ENCODE peak calls at places on chromosomes 4 and X, in four cellular contexts. One of them, this sample, is unnamed.

GRCh38 chrX:130716822-130717405 is 186.1 kb downstream of the ENOX2 start:
- DNase-seq in naive thymus-derived CD4-positive, alpha-beta T cell: no peak
- DNase-seq in posterior cingulate gyrus: no peak
- DNase-seq in H4: no peak
- DNase-seq in this sample: no peak

GRCh38 chrX:150696836-150697235 is 3.6 kb downstream of the MTMR1 start:
- DNase-seq in posterior cingulate gyrus: no peak
- DNase-seq in H4: no peak
- DNase-seq in naive thymus-derived CD4-positive, alpha-beta T cell: no peak
- DNase-seq in this sample: no peak

GRCh38 chr4:173485164-173485563 is 44.9 kb downstream of the HAND2 start:
- DNase-seq in H4: peak; percentile 23
- DNase-seq in posterior cingulate gyrus: no peak
- DNase-seq in naive thymus-derived CD4-positive, alpha-beta T cell: no peak
- DNase-seq in this sample: no peak

GRCh38 chr4:185821029-185821419 is 9.0 kb upstream of the SORBS2 start:
- DNase-seq in posterior cingulate gyrus: no peak
- DNase-seq in naive thymus-derived CD4-positive, alpha-beta T cell: no peak
- DNase-seq in H4: no peak
- DNase-seq in this sample: no peak

GRCh38 chrX:36978886-36979285 is 29.3 kb upstream of the FAM47C start:
- DNase-seq in posterior cingulate gyrus: no peak
- DNase-seq in H4: peak; percentile 3
- DNase-seq in naive thymus-derived CD4-positive, alpha-beta T cell: no peak
- DNase-seq in this sample: no peak

GRCh38 chrX:41108684-41109205 is 23.5 kb downstream of the USP9X start:
- DNase-seq in H4: no peak
- DNase-seq in naive thymus-derived CD4-positive, alpha-beta T cell: no peak
- DNase-seq in posterior cingulate gyrus: no peak
- DNase-seq in this sample: peak; percentile 18

GRCh38 chrX:39527045-39527444 is 570.7 kb downstream of the BCOR start:
- DNase-seq in H4: no peak
- DNase-seq in posterior cingulate gyrus: no peak
- DNase-seq in naive thymus-derived CD4-positive, alpha-beta T cell: no peak
- DNase-seq in this sample: no peak

GRCh38 chrX:1323315-1323714 is 13.3 kb upstream of the IL3RA start:
- DNase-seq in H4: peak; percentile 74
- DNase-seq in naive thymus-derived CD4-positive, alpha-beta T cell: peak; percentile 40
- DNase-seq in posterior cingulate gyrus: no peak
- DNase-seq in this sample: peak; percentile 78

GRCh38 chrX:46251755-46252154 is 293.5 kb downstream of the ZNF674 start:
- DNase-seq in posterior cingulate gyrus: no peak
- DNase-seq in naive thymus-derived CD4-positive, alpha-beta T cell: no peak
- DNase-seq in H4: no peak
- DNase-seq in this sample: no peak

GRCh38 chrX:37646254-37646653 is 39.3 kb upstream of the XK start:
- DNase-seq in H4: no peak
- DNase-seq in naive thymus-derived CD4-positive, alpha-beta T cell: no peak
- DNase-seq in posterior cingulate gyrus: no peak
- DNase-seq in this sample: no peak

GRCh38 chr4:140756292-140757219 is at the start of gene TBC1D9:
- DNase-seq in H4: peak; percentile 93
- DNase-seq in posterior cingulate gyrus: peak; percentile 30
- DNase-seq in naive thymus-derived CD4-positive, alpha-beta T cell: no peak
- DNase-seq in this sample: peak; percentile 82

GRCh38 chr4:3714642-3715001 is 51.6 kb upstream of the ADRA2C start:
- DNase-seq in H4: no peak
- DNase-seq in posterior cingulate gyrus: no peak
- DNase-seq in naive thymus-derived CD4-positive, alpha-beta T cell: no peak
- DNase-seq in this sample: no peak

GRCh38 chr4:38609614-38610013 is 54.4 kb upstream of the KLF3 start:
- DNase-seq in H4: no peak
- DNase-seq in posterior cingulate gyrus: no peak
- DNase-seq in naive thymus-derived CD4-positive, alpha-beta T cell: no peak
- DNase-seq in this sample: no peak

GRCh38 chrX:122504026-122504425 is 680.1 kb upstream of the GRIA3 start:
- DNase-seq in posterior cingulate gyrus: no peak
- DNase-seq in naive thymus-derived CD4-positive, alpha-beta T cell: no peak
- DNase-seq in H4: no peak
- DNase-seq in this sample: no peak

GRCh38 chr4:153792007-153792892 is 3.4 kb upstream of the SFRP2 start:
- DNase-seq in naive thymus-derived CD4-positive, alpha-beta T cell: no peak
- DNase-seq in H4: no peak
- DNase-seq in posterior cingulate gyrus: peak; percentile 41
- DNase-seq in this sample: peak; percentile 93

GRCh38 chr4:19259920-19260319 is 991.8 kb upstream of the SLIT2 start:
- DNase-seq in H4: no peak
- DNase-seq in posterior cingulate gyrus: no peak
- DNase-seq in naive thymus-derived CD4-positive, alpha-beta T cell: no peak
- DNase-seq in this sample: no peak